ENCODE peak calls at places on chromosome 9, in five cellular contexts. One of them, this sample, is unnamed.

GRCh38 chr9:133144142-133144886 is 19.4 kb downstream of the GBGT1 start:
- DNase-seq in tibial artery: peak
- DNase-seq in astrocyte of the cerebellum: no peak
- DNase-seq in transverse colon: peak
- DNase-seq in IMR-90: peak
- DNase-seq in this sample: peak

GRCh38 chr9:94056442-94056974 is 27.8 kb upstream of the PTPDC1 start:
- DNase-seq in tibial artery: no peak
- DNase-seq in astrocyte of the cerebellum: peak
- DNase-seq in IMR-90: peak
- DNase-seq in transverse colon: no peak
- DNase-seq in this sample: no peak

GRCh38 chr9:110088099-110088498 is 119.9 kb downstream of the C9orf152 start:
- DNase-seq in astrocyte of the cerebellum: no peak
- DNase-seq in IMR-90: no peak
- DNase-seq in transverse colon: no peak
- DNase-seq in tibial artery: no peak
- DNase-seq in this sample: peak

GRCh38 chr9:18390393-18390792 is 83.6 kb upstream of the ADAMTSL1 start:
- DNase-seq in transverse colon: no peak
- DNase-seq in IMR-90: peak
- DNase-seq in astrocyte of the cerebellum: peak
- DNase-seq in tibial artery: no peak
- DNase-seq in this sample: no peak

GRCh38 chr9:137618105-137619067 is at the start of gene EHMT1:
- DNase-seq in tibial artery: peak
- DNase-seq in IMR-90: peak
- DNase-seq in astrocyte of the cerebellum: peak
- DNase-seq in transverse colon: peak
- DNase-seq in this sample: peak

GRCh38 chr9:34512131-34513078 is 10.4 kb downstream of the ENHO start:
- DNase-seq in astrocyte of the cerebellum: no peak
- DNase-seq in IMR-90: no peak
- DNase-seq in transverse colon: no peak
- DNase-seq in tibial artery: peak
- DNase-seq in this sample: no peak

GRCh38 chr9:111853450-111853827 is 43.2 kb upstream of the UGCG start:
- DNase-seq in tibial artery: no peak
- DNase-seq in IMR-90: no peak
- DNase-seq in astrocyte of the cerebellum: no peak
- DNase-seq in transverse colon: no peak
- DNase-seq in this sample: no peak

GRCh38 chr9:76603448-76603895 is 144.5 kb downstream of the GCNT1 start:
- DNase-seq in astrocyte of the cerebellum: no peak
- DNase-seq in tibial artery: no peak
- DNase-seq in IMR-90: peak
- DNase-seq in transverse colon: no peak
- DNase-seq in this sample: no peak

GRCh38 chr9:133306242-133307194 is 29.5 kb downstream of the SURF6 start:
- DNase-seq in astrocyte of the cerebellum: no peak
- DNase-seq in IMR-90: no peak
- DNase-seq in tibial artery: no peak
- DNase-seq in transverse colon: no peak
- DNase-seq in this sample: no peak

GRCh38 chr9:10614201-10614870 is 1.5 kb upstream of the PTPRD start:
- DNase-seq in astrocyte of the cerebellum: no peak
- DNase-seq in IMR-90: no peak
- DNase-seq in transverse colon: no peak
- DNase-seq in tibial artery: no peak
- DNase-seq in this sample: no peak

GRCh38 chr9:10613413-10613812 is 611 bp upstream of the PTPRD start:
- DNase-seq in transverse colon: no peak
- DNase-seq in IMR-90: no peak
- DNase-seq in astrocyte of the cerebellum: no peak
- DNase-seq in tibial artery: no peak
- DNase-seq in this sample: no peak

DNA sequence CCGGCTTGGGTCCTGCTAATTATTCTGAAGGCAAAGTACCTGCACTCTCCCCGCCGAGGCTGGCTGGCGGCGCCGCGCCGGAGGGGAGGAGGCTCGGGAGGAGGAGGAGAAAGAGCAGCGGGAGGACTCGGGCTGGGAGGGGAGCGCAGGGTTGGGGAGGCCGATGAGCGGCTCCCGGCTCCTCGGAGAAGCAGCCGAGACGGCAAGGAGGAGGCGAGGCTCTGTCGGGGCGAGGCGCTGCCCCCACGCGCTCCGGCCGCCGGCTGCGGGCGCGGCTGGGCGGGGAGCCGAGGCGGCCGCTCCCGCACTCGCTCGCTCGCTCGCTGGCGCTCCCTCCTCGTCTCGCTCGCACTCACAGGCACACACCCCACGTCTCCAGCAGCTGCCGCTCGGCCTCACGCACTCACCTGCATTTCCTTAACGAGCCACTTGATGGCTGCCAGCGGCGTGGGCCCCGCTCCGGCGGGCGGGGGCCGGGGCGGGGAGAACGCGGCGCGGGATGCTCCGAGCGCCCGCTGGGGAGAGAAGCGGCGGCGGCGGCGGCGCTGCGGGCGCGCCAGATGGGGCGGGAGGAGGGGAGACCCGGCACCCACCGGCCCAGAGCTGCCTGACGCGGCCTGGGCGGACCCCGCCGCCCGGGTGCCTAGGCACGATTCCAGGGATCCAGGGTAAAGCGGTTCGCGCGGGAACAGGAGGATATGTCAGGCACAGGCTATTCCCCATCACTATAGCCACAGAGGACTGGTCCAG is at the start of gene PTPRD:
- DNase-seq in tibial artery: no peak
- DNase-seq in transverse colon: peak
- DNase-seq in IMR-90: peak
- DNase-seq in astrocyte of the cerebellum: peak
- DNase-seq in this sample: no peak
- H3K4me3 ChIP-seq in tibial artery: peak
- H3K4me3 ChIP-seq in transverse colon: no peak
- H3K4me3 ChIP-seq in IMR-90: peak
- H3K4me3 ChIP-seq in astrocyte of the cerebellum: peak
- H3K4me3 ChIP-seq in this sample: no peak

GRCh38 chr9:37565661-37566618 is 10.2 kb downstream of the FBXO10 start:
- DNase-seq in astrocyte of the cerebellum: no peak
- DNase-seq in transverse colon: peak
- DNase-seq in IMR-90: no peak
- DNase-seq in tibial artery: no peak
- DNase-seq in this sample: no peak
- H3K4me3 ChIP-seq in astrocyte of the cerebellum: no peak
- H3K4me3 ChIP-seq in transverse colon: no peak
- H3K4me3 ChIP-seq in IMR-90: no peak
- H3K4me3 ChIP-seq in tibial artery: no peak
- H3K4me3 ChIP-seq in this sample: no peak

GRCh38 chr9:33161011-33161588 is 6.0 kb downstream of the B4GALT1 start:
- DNase-seq in tibial artery: peak
- DNase-seq in astrocyte of the cerebellum: peak
- DNase-seq in transverse colon: peak
- DNase-seq in IMR-90: peak
- DNase-seq in this sample: no peak
- H3K4me3 ChIP-seq in tibial artery: no peak
- H3K4me3 ChIP-seq in astrocyte of the cerebellum: peak
- H3K4me3 ChIP-seq in transverse colon: no peak
- H3K4me3 ChIP-seq in IMR-90: no peak
- H3K4me3 ChIP-seq in this sample: peak

GRCh38 chr9:130039504-130040147 is 3.4 kb downstream of the FNBP1 start:
- DNase-seq in astrocyte of the cerebellum: no peak
- DNase-seq in tibial artery: no peak
- DNase-seq in transverse colon: no peak
- DNase-seq in IMR-90: no peak
- DNase-seq in this sample: peak
- H3K4me3 ChIP-seq in astrocyte of the cerebellum: no peak
- H3K4me3 ChIP-seq in tibial artery: no peak
- H3K4me3 ChIP-seq in transverse colon: no peak
- H3K4me3 ChIP-seq in IMR-90: no peak
- H3K4me3 ChIP-seq in this sample: peak

GRCh38 chr9:126664893-126665695 is 51.4 kb downstream of the LMX1B start:
- DNase-seq in transverse colon: no peak
- DNase-seq in tibial artery: no peak
- DNase-seq in IMR-90: no peak
- DNase-seq in astrocyte of the cerebellum: no peak
- DNase-seq in this sample: no peak
- H3K4me3 ChIP-seq in transverse colon: no peak
- H3K4me3 ChIP-seq in tibial artery: no peak
- H3K4me3 ChIP-seq in IMR-90: no peak
- H3K4me3 ChIP-seq in astrocyte of the cerebellum: no peak
- H3K4me3 ChIP-seq in this sample: no peak

GRCh38 chr9:8800196-8800595 is 1000.6 kb upstream of the DMAC1 start:
- DNase-seq in IMR-90: no peak
- DNase-seq in transverse colon: no peak
- DNase-seq in tibial artery: no peak
- DNase-seq in astrocyte of the cerebellum: no peak
- DNase-seq in this sample: no peak
- H3K4me3 ChIP-seq in IMR-90: no peak
- H3K4me3 ChIP-seq in transverse colon: no peak
- H3K4me3 ChIP-seq in tibial artery: no peak
- H3K4me3 ChIP-seq in astrocyte of the cerebellum: no peak
- H3K4me3 ChIP-seq in this sample: no peak

GRCh38 chr9:14992025-14992424 is 81.8 kb upstream of the FREM1 start:
- DNase-seq in tibial artery: no peak
- DNase-seq in astrocyte of the cerebellum: no peak
- DNase-seq in IMR-90: no peak
- DNase-seq in transverse colon: no peak
- DNase-seq in this sample: peak
- H3K4me3 ChIP-seq in tibial artery: no peak
- H3K4me3 ChIP-seq in astrocyte of the cerebellum: no peak
- H3K4me3 ChIP-seq in IMR-90: no peak
- H3K4me3 ChIP-seq in transverse colon: no peak
- H3K4me3 ChIP-seq in this sample: peak

GRCh38 chr9:129709471-129710460 is 43.1 kb downstream of the PTGES start:
- DNase-seq in transverse colon: no peak
- DNase-seq in tibial artery: no peak
- DNase-seq in IMR-90: no peak
- DNase-seq in astrocyte of the cerebellum: no peak
- DNase-seq in this sample: no peak

GRCh38 chr9:129714393-129715051 is 38.3 kb downstream of the PTGES start:
- DNase-seq in astrocyte of the cerebellum: no peak
- DNase-seq in tibial artery: peak
- DNase-seq in IMR-90: no peak
- DNase-seq in transverse colon: no peak
- DNase-seq in this sample: no peak

GRCh38 chr9:129716091-129716490 is 36.8 kb downstream of the PTGES start:
- DNase-seq in IMR-90: peak
- DNase-seq in transverse colon: no peak
- DNase-seq in tibial artery: no peak
- DNase-seq in astrocyte of the cerebellum: no peak
- DNase-seq in this sample: no peak

GRCh38 chr9:129708799-129709198 is 43.4 kb downstream of the PRRX2 start:
- DNase-seq in transverse colon: no peak
- DNase-seq in tibial artery: no peak
- DNase-seq in IMR-90: peak
- DNase-seq in astrocyte of the cerebellum: no peak
- DNase-seq in this sample: no peak

GRCh38 chr9:129712595-129713524 is 40.0 kb downstream of the PTGES start:
- DNase-seq in astrocyte of the cerebellum: no peak
- DNase-seq in tibial artery: no peak
- DNase-seq in IMR-90: peak
- DNase-seq in transverse colon: no peak
- DNase-seq in this sample: no peak
- H3K4me3 ChIP-seq in astrocyte of the cerebellum: no peak
- H3K4me3 ChIP-seq in tibial artery: peak
- H3K4me3 ChIP-seq in IMR-90: peak
- H3K4me3 ChIP-seq in transverse colon: no peak
- H3K4me3 ChIP-seq in this sample: no peak

GRCh38 chr9:70411930-70412677 is 2.4 kb downstream of the KLF9 start:
- DNase-seq in tibial artery: peak
- DNase-seq in astrocyte of the cerebellum: no peak
- DNase-seq in IMR-90: peak
- DNase-seq in transverse colon: peak
- DNase-seq in this sample: peak
- H3K4me3 ChIP-seq in tibial artery: peak
- H3K4me3 ChIP-seq in astrocyte of the cerebellum: peak
- H3K4me3 ChIP-seq in IMR-90: peak
- H3K4me3 ChIP-seq in transverse colon: peak
- H3K4me3 ChIP-seq in this sample: peak

This sample was measured in CD4-positive, CD25-positive, alpha-beta regulatory T cell.